ENCODE peak calls at places on chromosomes 5 and 9, in four cellular contexts. H, R, L and P are unnamed samples.

GRCh38 chr9:77820293-77820954 is 172.3 kb upstream of the GNA14 start:
- DNase-seq in H (no peak), R (no peak), L (peak; percentile 57), P (no peak)

GRCh38 chr5:17828709-17829108 is 194.4 kb downstream of the TAF11L14 start:
- DNase-seq in H (no peak), R (no peak), L (no peak), P (no peak)

GRCh38 chr5:130323804-130324454 is 419.7 kb downstream of the CHSY3 start:
- DNase-seq in H (no peak), R (no peak), L (no peak), P (no peak)

GRCh38 chr5:33270671-33271070 is 170.1 kb upstream of the TARS1 start:
- DNase-seq in H (no peak), R (no peak), L (no peak), P (no peak)

GRCh38 chr9:9499546-9499945 is 1113.3 kb downstream of the PTPRD start:
- DNase-seq in H (no peak), R (no peak), L (no peak), P (no peak)

GRCh38 chr5:173699959-173700358 is 83.5 kb upstream of the BOD1 start:
- DNase-seq in H (no peak), R (no peak), L (peak; percentile 49), P (no peak)

GRCh38 chr5:143759368-143760136 is 52.4 kb upstream of the HMHB1 start:
- DNase-seq in H (no peak), R (no peak), L (no peak), P (no peak)

GRCh38 chr9:89806371-89807100 is 201.7 kb downstream of the GADD45G start:
- DNase-seq in H (no peak), R (no peak), L (no peak), P (no peak)

GRCh38 chr5:53069626-53070025 is 39.9 kb downstream of the MOCS2 start:
- DNase-seq in H (no peak), R (no peak), L (no peak), P (no peak)

GRCh38 chr5:55885359-55885758 is 34.2 kb downstream of the IL31RA start:
- DNase-seq in H (no peak), R (no peak), L (no peak), P (no peak)

GRCh38 chr5:10310073-10310779 is 2.5 kb upstream of the CMBL start:
- DNase-seq in H (no peak), R (peak; percentile 9), L (peak; percentile 57), P (peak; percentile 49)

GRCh38 chr5:69493235-69493925 is 790 bp downstream of the OCLN start:
- DNase-seq in H (peak; percentile 47), R (no peak), L (no peak), P (peak; percentile 39)

GRCh38 chr5:159956074-159956473 is 39.8 kb downstream of the ADRA1B start:
- DNase-seq in H (no peak), R (no peak), L (no peak), P (no peak)

GRCh38 chr9:89617978-89618377 is 13.2 kb downstream of the GADD45G start:
- DNase-seq in H (no peak), R (no peak), L (no peak), P (no peak)

GRCh38 chr5:59766394-59766793 is 127.1 kb downstream of the PDE4D start:
- DNase-seq in H (no peak), R (no peak), L (no peak), P (no peak)

GRCh38 chr5:10018670-10019069 is 231.0 kb downstream of the ATPSCKMT start:
- DNase-seq in H (no peak), R (no peak), L (no peak), P (no peak)

GRCh38 chr9:107674937-107675277 is 185.3 kb upstream of the KLF4 start:
- DNase-seq in H (no peak), R (no peak), L (no peak), P (no peak)

GRCh38 chr9:126664893-126665695 is 51.4 kb downstream of the LMX1B start:
- DNase-seq in H (peak; percentile 82), R (no peak), L (no peak), P (no peak)

GRCh38 chr9:88396836-88397577 is 8.8 kb downstream of the SPIN1 start:
- DNase-seq in H (no peak), R (no peak), L (no peak), P (no peak)

GRCh38 chr5:7867260-7867659 is 1.6 kb downstream of the FASTKD3 start:
- DNase-seq in H (no peak), R (no peak), L (no peak), P (no peak)

GRCh38 chr5:7871560-7872113 is 2.7 kb downstream of the MTRR start:
- DNase-seq in H (no peak), R (no peak), L (no peak), P (no peak)

GRCh38 chr5:7868427-7868772 is 431 bp downstream of the FASTKD3 start:
- DNase-seq in H (no peak), R (no peak), L (no peak), P (no peak)

GRCh38 chr5:7868773-7869473 is at the start of the genes FASTKD3 and MTRR:
- DNase-seq in H (peak; percentile 83), R (peak; percentile 84), L (peak; percentile 98), P (peak; percentile 91)

DNA sequence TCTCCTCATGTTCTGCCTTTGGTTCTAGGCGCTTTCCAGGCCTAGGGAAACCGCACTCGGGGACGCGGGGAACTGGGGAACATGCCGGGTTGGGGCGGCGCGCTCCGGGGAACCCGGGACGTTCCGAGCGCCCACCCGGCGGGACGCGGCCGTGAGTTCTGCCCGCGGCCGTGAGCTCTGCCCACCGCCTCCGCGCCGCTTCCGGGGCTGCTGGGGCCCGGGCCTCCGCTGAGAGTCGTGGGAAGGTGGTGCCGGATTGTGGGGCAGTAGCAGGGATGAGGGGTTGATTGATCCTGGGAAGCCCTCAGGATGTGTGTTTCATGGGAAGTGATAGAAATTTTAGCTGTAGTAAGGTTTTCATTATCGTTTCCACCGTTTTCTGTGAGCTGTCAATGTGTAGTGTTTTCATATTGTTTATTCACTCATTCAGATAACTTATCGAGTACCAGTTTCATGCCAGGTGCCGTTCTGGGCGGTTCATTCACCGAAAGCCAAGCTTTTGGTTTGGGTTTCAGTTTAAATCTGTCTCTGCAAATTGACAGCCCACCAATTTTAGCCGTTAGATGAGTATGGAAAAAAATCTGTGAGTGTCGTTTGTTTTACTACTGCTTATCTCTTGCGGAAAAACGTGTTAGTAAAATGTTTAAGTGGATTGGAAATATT is 657 bp downstream of the MTRR start:
- DNase-seq in H (no peak), R (no peak), L (peak; percentile 37), P (no peak)
- TF ChIP-seq ELF4 in H (no peak), R (no peak), L (no peak), P (no peak)

DNA sequence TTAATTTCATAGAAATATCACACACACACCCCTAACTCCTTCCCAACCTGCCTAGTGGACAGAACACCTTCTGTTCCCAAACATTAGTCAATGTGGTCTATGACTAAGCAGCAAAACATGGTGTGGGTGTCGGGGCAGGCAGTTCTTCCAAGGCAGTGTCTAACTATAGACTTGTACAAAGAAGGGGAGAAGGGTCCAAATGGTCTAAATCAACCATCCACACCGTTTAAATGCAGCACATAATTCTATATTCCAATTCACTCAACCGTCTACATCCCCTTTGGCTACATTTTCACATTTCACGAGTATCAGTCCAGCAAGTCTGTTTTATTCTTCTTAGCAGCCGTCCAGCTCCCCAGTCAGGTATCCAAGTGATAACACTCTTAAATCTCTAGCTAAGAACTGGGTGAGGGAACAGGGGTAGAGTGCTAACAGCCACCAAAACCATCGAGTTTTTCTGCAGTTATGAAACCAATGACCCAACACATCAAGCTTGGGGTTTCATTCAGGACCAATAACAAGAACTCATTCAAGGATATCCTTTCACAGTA is 3.4 kb downstream of the ZNF608 start:
- DNase-seq in H (no peak), R (peak; percentile 24), L (no peak), P (no peak)
- TF ChIP-seq ELF4 in H (no peak), R (no peak), L (no peak), P (no peak)

DNA sequence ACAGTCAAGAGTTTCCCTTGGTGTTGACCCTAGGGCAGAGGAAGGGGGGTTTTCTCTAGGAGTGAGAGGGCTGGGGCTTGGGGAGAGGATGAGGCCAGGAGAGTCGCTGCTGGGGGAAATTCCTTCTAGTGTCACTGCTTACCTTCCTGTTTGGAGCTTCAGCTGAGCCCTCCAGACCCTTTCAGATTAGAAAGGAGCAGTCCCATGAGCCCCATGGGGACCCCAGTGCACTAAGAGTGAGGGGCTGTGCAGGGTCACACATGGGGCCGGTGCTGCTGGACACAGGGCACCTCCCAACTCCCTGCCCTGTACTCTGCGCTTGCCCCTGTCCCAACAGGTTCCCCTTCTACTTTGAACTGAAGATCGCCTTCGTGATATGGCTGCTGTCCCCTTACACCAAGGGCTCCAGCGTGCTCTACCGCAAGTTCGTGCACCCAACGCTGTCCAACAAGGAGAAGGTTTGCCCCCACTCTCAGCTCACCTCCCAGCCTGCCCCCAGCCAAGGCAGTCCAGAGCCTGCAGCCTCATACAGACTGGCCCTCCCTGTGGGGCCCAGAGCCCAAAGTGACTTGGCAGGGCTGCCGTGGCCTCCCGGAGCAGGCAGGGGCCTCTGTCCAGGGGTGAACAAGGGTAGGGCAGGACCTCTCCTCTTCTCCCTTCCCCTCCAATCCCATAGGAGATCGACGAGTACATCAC is 5.4 kb downstream of the REEP2 start:
- DNase-seq in H (no peak), R (no peak), L (no peak), P (no peak)
- TF ChIP-seq ELF4 in H (no peak), R (no peak), L (no peak), P (no peak)

DNA sequence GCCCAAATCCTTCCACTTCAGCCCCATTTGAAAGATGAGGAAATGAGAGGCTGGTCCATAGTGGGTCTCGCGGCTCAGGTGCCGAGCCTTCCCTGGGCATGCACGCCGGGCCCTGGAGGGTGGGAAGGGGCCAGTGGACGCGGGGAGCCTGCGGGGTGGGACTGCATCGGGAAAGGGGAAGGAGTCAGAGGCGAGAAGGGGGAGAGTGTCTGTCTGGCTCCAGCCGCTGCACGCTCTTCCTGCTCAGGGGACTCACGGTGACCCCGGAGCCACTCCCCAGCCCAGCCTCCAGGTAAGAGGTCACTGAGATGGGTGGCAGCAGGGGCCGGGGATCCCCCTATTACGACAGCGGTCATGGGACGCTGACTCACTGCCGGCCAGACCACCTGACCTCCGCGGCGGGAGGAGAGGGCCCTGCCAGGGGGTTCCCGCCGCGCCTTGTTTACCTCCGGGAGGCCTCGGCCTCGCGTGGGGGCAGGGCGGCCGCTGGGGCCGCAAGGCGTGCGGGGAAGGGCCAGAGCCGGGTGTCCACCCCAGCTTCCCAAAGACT is 1.9 kb upstream of the SQSTM1 start:
- DNase-seq in H (peak; percentile 66), R (peak; percentile 94), L (peak; percentile 90), P (peak; percentile 72)
- TF ChIP-seq ELF4 in H (no peak), R (no peak), L (peak; percentile 78), P (no peak)

GRCh38 chr9:93965830-93966577 is 10.8 kb upstream of the BARX1 start:
- DNase-seq in H (peak; percentile 46), R (no peak), L (no peak), P (no peak)

GRCh38 chr9:93964685-93965084 is 9.5 kb upstream of the BARX1 start:
- DNase-seq in H (no peak), R (no peak), L (peak; percentile 2), P (no peak)

GRCh38 chr9:93962561-93963440 is 7.6 kb upstream of the BARX1 start:
- DNase-seq in H (peak; percentile 70), R (peak; percentile 66), L (peak; percentile 90), P (peak; percentile 80)

GRCh38 chr9:93962041-93962440 is 6.9 kb upstream of the BARX1 start:
- DNase-seq in H (no peak), R (no peak), L (no peak), P (no peak)

DNA sequence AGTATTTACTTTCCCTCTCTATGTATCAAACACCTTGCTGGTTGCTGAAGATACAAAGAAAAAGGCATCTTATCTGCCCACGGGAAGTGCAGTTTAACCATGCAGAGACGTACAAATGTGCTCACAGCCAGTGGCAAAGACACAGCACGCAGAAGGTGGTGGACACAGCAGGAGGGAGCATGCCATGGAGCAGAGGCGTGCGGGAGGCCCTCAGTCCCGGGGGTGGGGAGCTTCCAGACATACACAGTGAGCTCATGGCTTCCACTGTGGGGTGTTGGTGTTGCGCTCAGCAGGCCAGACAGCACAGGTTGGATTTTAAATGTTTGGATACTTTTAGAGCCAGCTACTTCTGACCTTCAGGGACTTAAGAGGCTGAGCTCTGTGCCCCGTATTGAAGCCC is 8.8 kb upstream of the BARX1 start:
- DNase-seq in H (no peak), R (no peak), L (peak; percentile 7), P (no peak)
- TF ChIP-seq ELF4 in H (no peak), R (no peak), L (no peak), P (no peak)